ENCODE peak calls at places on chromosomes 16 and 17, in ten cellular contexts. G is heart right ventricle; I is HS-27A; N is NCI-H2107; M is T-helper 9 cell; W is uterus; T is GM03348; E is stimulated activated CD4-positive, alpha-beta T cell treated with anti-CD3 and anti-CD28 coated beads, Interleukin-1b, Interleukin-23, amount 100 ng/mL, for 24 hours; R is SHP77 treated with DMSO at 0.1 percent for 48 hours; X is PC-3. F is an unnamed sample.

GRCh38 chr16:84068783-84069464 is 26.3 kb upstream of the SLC38A8 start:
- DNase-seq in G (no peak), E (no peak), R (no peak), T (no peak), M (no peak), N (no peak), X (no peak), W (no peak), I (no peak), F (no peak)

GRCh38 chr16:13919330-13919682 is 648 bp upstream of the ERCC4 start:
- DNase-seq in X (peak; percentile 50), R (peak; percentile 61), G (no peak), M (no peak), W (no peak), T (peak; percentile 47), N (no peak), E (no peak), I (no peak), F (no peak)

GRCh38 chr16:10765772-10766171 is 22.1 kb downstream of the NUBP1 start:
- DNase-seq in G (no peak), N (no peak), X (no peak), R (no peak), T (no peak), M (no peak), I (no peak), W (no peak), E (no peak), F (no peak)

GRCh38 chr17:69047368-69048263 is 13.1 kb downstream of the ABCA9 start:
- DNase-seq in I (no peak), R (no peak), M (no peak), T (peak; percentile 34), W (peak; percentile 60), E (no peak), G (peak; percentile 59), N (no peak), X (no peak), F (no peak)

GRCh38 chr16:78469787-78470186 is 370.3 kb downstream of the WWOX start:
- DNase-seq in E (no peak), X (no peak), W (no peak), T (no peak), N (no peak), I (no peak), G (no peak), M (no peak), R (no peak), F (no peak)

GRCh38 chr17:12549499-12549901 is 116.2 kb upstream of the MYOCD start:
- DNase-seq in R (no peak), G (no peak), M (no peak), W (no peak), X (no peak), N (no peak), E (no peak), I (no peak), T (peak; percentile 14), F (no peak)

GRCh38 chr17:57881143-57881542 is 31.3 kb upstream of the MRPS23 start:
- DNase-seq in M (no peak), E (no peak), T (peak; percentile 74), R (no peak), G (peak; percentile 37), W (no peak), X (no peak), N (no peak), I (no peak), F (no peak)

GRCh38 chr16:66486773-66487579 is 59.9 kb downstream of the BEAN1 start:
- DNase-seq in I (no peak), T (peak; percentile 61), X (peak; percentile 44), M (no peak), E (no peak), W (peak; percentile 20), N (no peak), R (peak; percentile 39), G (peak; percentile 38), F (no peak)

GRCh38 chr16:89696598-89697128 is 4.8 kb downstream of the SPATA2L start:
- DNase-seq in T (no peak), W (no peak), N (no peak), I (no peak), G (no peak), R (no peak), M (no peak), E (no peak), X (no peak), F (no peak)

GRCh38 chr17:43368740-43369506 is 29.9 kb upstream of the ARL4D start:
- DNase-seq in W (peak; percentile 85), M (peak; percentile 44), T (peak; percentile 77), X (peak; percentile 38), N (peak; percentile 61), I (peak; percentile 45), R (peak; percentile 74), E (peak; percentile 50), G (peak; percentile 88), F (peak; percentile 73)

GRCh38 chr17:63420868-63421680 is 25.0 kb downstream of the CYB561 start:
- DNase-seq in E (no peak), R (no peak), G (no peak), X (no peak), N (no peak), W (no peak), I (no peak), M (no peak), T (no peak), F (no peak)

GRCh38 chr16:10838611-10839270 is 20.1 kb upstream of the TVP23A start:
- DNase-seq in R (no peak), N (no peak), E (no peak), W (no peak), T (no peak), M (no peak), G (no peak), X (no peak), I (no peak), F (no peak)

GRCh38 chr16:67163903-67164558 is 514 bp upstream of the HSF4 start:
- DNase-seq in N (no peak), E (no peak), W (no peak), G (no peak), M (no peak), X (no peak), T (no peak), I (no peak), R (no peak), F (no peak)

GRCh38 chr17:73646409-73647305 is 2.4 kb upstream of the SDK2 start:
- DNase-seq in E (no peak), N (no peak), G (no peak), I (no peak), W (no peak), X (no peak), M (no peak), R (no peak), T (no peak), F (peak; percentile 13)

GRCh38 chr16:77963185-77964044 is 58.9 kb upstream of the CLEC3A start:
- DNase-seq in I (no peak), M (no peak), N (no peak), G (no peak), T (no peak), W (no peak), R (no peak), X (no peak), E (no peak), F (no peak)

GRCh38 chr16:10828851-10829331 is 10.3 kb upstream of the TVP23A start:
- DNase-seq in W (peak; percentile 95), R (peak; percentile 14), N (no peak), E (no peak), I (no peak), X (peak; percentile 62), M (no peak), T (peak; percentile 87), G (peak; percentile 93), F (peak; percentile 92)

GRCh38 chr16:9075299-9076071 is 16.0 kb upstream of the HAPSTR1 start:
- DNase-seq in E (no peak), W (no peak), M (no peak), N (no peak), X (no peak), I (no peak), R (no peak), T (no peak), G (no peak), F (no peak)

GRCh38 chr17:80511222-80512180 is 33.1 kb upstream of the RPTOR start:
- DNase-seq in R (no peak), I (no peak), W (no peak), E (no peak), T (no peak), N (no peak), G (no peak), M (no peak), X (no peak), F (no peak)

GRCh38 chr17:79023886-79024771 is at the start of gene C1QTNF1:
- DNase-seq in M (peak; percentile 25), T (peak; percentile 64), R (no peak), W (peak; percentile 62), E (no peak), G (peak; percentile 72), I (no peak), X (peak; percentile 75), N (no peak), F (no peak)

GRCh38 chr17:9291912-9292562 is 270.7 kb downstream of the NTN1 start:
- DNase-seq in R (no peak), T (peak; percentile 64), W (peak; percentile 69), E (peak; percentile 38), I (no peak), G (peak; percentile 45), X (peak; percentile 39), M (peak; percentile 2), N (no peak), F (peak; percentile 37)

GRCh38 chr17:77140878-77141767 is at the start of gene SEC14L1:
- DNase-seq in X (peak; percentile 66), E (no peak), R (no peak), T (no peak), M (peak; percentile 23), I (no peak), W (peak; percentile 37), N (no peak), G (no peak), F (peak; percentile 87)

GRCh38 chr17:17784599-17785264 is 52.1 kb downstream of the SREBF1 start:
- DNase-seq in X (peak; percentile 36), E (no peak), M (no peak), G (no peak), W (no peak), N (no peak), I (no peak), T (no peak), R (no peak), F (peak; percentile 56)

GRCh38 chr16:49875812-49876715 is 20.2 kb upstream of the ZNF423 start:
- DNase-seq in E (no peak), X (no peak), W (no peak), N (no peak), M (no peak), T (no peak), I (no peak), G (no peak), R (no peak), F (no peak)

GRCh38 chr17:61460796-61461585 is 8.8 kb downstream of the TBX4 start:
- DNase-seq in E (no peak), R (no peak), N (no peak), T (no peak), X (no peak), I (no peak), W (no peak), G (no peak), M (no peak), F (no peak)

GRCh38 chr16:67594256-67594915 is 32.1 kb downstream of the CTCF start:
- DNase-seq in X (peak; percentile 2), G (no peak), N (no peak), I (no peak), E (no peak), T (no peak), M (no peak), R (no peak), W (no peak), F (no peak)

GRCh38 chr17:927611-928461 is 51.7 kb downstream of the NXN start:
- DNase-seq in T (peak; percentile 90), R (no peak), W (peak; percentile 68), G (no peak), E (no peak), M (no peak), I (peak; percentile 68), X (peak; percentile 88), N (no peak), F (no peak)

GRCh38 chr17:79108870-79109269 is 34.2 kb downstream of the ENGASE start:
- DNase-seq in R (no peak), M (no peak), T (no peak), W (no peak), N (no peak), G (no peak), X (no peak), I (no peak), E (no peak), F (no peak)

GRCh38 chr16:4182581-4183257 is 59.2 kb downstream of the SRL start:
- DNase-seq in N (no peak), G (no peak), I (no peak), T (no peak), R (no peak), W (no peak), X (no peak), M (no peak), E (no peak), F (no peak)